ENCODE peak calls at places on chromosome 21, in four cellular contexts. S is H1, U is GM12878, K is K562. M is an unnamed sample.

GRCh38 chr21:43861716-43862115 is 3.3 kb upstream of the AGPAT3 start:
- DNase-seq in S (no peak), U (no peak), K (no peak), M (no peak)

GRCh38 chr21:31872452-31873274 is at the start of gene HUNK:
- DNase-seq in S (no peak), U (no peak), K (no peak), M (peak)

GRCh38 chr21:41428311-41428710 is 2.3 kb downstream of the MX1 start:
- DNase-seq in S (no peak), U (no peak), K (no peak), M (no peak)

GRCh38 chr21:33403128-33403785 is at the start of gene IFNGR2:
- DNase-seq in S (peak), U (no peak), K (peak), M (peak)

GRCh38 chr21:40074710-40075109 is 207.5 kb downstream of the PCP4 start:
- DNase-seq in S (no peak), U (no peak), K (no peak), M (peak)

GRCh38 chr21:20260124-20260523 is 738.1 kb upstream of the NCAM2 start:
- DNase-seq in S (no peak), U (no peak), K (no peak), M (no peak)

GRCh38 chr21:27721675-27722074 is 754.8 kb upstream of the ADAMTS5 start:
- DNase-seq in S (no peak), U (no peak), K (no peak), M (no peak)

GRCh38 chr21:10521091-10521598 is at the start of gene TPTE:
- DNase-seq in S (no peak), U (no peak), K (no peak), M (no peak)

GRCh38 chr21:22965455-22966125 is 1967.4 kb downstream of the NCAM2 start:
- DNase-seq in S (no peak), U (no peak), K (no peak), M (no peak)

GRCh38 chr21:22880573-22880972 is 1882.4 kb downstream of the NCAM2 start:
- DNase-seq in S (no peak), U (no peak), K (no peak), M (no peak)

GRCh38 chr21:44932366-44933181 is 7.3 kb upstream of the SLX9 start:
- DNase-seq in S (no peak), U (no peak), K (peak), M (no peak)

GRCh38 chr21:31514598-31514997 is 144.9 kb upstream of the SOD1 start:
- DNase-seq in S (peak), U (no peak), K (no peak), M (no peak)

GRCh38 chr21:43988506-43989230 is 23.4 kb upstream of the TRAPPC10 start:
- DNase-seq in S (no peak), U (no peak), K (no peak), M (no peak)

GRCh38 chr21:33198346-33199135 is 31.2 kb upstream of the IFNAR2 start:
- DNase-seq in S (no peak), U (no peak), K (no peak), M (no peak)

GRCh38 chr21:14594967-14595366 is 48.9 kb upstream of the SAMSN1 start:
- DNase-seq in S (no peak), U (no peak), K (no peak), M (no peak)

GRCh38 chr21:45109831-45110492 is 35.6 kb downstream of the ADARB1 start:
- DNase-seq in S (no peak), U (peak), K (peak), M (no peak)

GRCh38 chr21:45934570-45934969 is 47.0 kb upstream of the COL6A1 start:
- DNase-seq in S (no peak), U (no peak), K (no peak), M (no peak)

GRCh38 chr21:18204931-18205330 is 39.7 kb upstream of the CHODL start:
- DNase-seq in S (no peak), U (no peak), K (no peak), M (no peak)

GRCh38 chr21:26120833-26121232 is 49.7 kb downstream of the APP start:
- DNase-seq in S (no peak), U (no peak), K (no peak), M (no peak)

GRCh38 chr21:17613242-17613676 is 558 bp upstream of the BTG3 start:
- DNase-seq in S (no peak), U (no peak), K (no peak), M (no peak)

GRCh38 chr21:45054162-45054926 is 20.0 kb upstream of the ADARB1 start:
- DNase-seq in S (no peak), U (no peak), K (no peak), M (no peak)

GRCh38 chr21:44533121-44533890 is 6.7 kb downstream of the KRTAP10-1 start:
- DNase-seq in S (no peak), U (no peak), K (no peak), M (no peak)

GRCh38 chr21:29308456-29308783 is 9.7 kb downstream of the BACH1 start:
- DNase-seq in S (no peak), U (no peak), K (no peak), M (no peak)

GRCh38 chr21:26982767-26983166 is 15.9 kb upstream of the ADAMTS5 start:
- DNase-seq in S (no peak), U (no peak), K (no peak), M (no peak)

GRCh38 chr21:43845386-43845785 is 19.6 kb upstream of the AGPAT3 start:
- DNase-seq in S (no peak), U (no peak), K (no peak), M (no peak)

GRCh38 chr21:25408666-25409065 is 198.6 kb downstream of the MRPL39 start:
- DNase-seq in S (no peak), U (no peak), K (no peak), M (no peak)

GRCh38 chr21:46011267-46011967 is 29.8 kb downstream of the COL6A1 start:
- DNase-seq in S (no peak), U (no peak), K (no peak), M (no peak)

GRCh38 chr21:29578306-29578705 is 279.6 kb downstream of the BACH1 start:
- DNase-seq in S (no peak), U (no peak), K (no peak), M (no peak)

GRCh38 chr21:36854391-36854790 is 112.1 kb downstream of the HLCS start:
- DNase-seq in S (peak), U (no peak), K (peak), M (peak)
- TF ChIP-seq JUND in S (no peak), U (no peak), K (no peak), M (no peak)

DNA sequence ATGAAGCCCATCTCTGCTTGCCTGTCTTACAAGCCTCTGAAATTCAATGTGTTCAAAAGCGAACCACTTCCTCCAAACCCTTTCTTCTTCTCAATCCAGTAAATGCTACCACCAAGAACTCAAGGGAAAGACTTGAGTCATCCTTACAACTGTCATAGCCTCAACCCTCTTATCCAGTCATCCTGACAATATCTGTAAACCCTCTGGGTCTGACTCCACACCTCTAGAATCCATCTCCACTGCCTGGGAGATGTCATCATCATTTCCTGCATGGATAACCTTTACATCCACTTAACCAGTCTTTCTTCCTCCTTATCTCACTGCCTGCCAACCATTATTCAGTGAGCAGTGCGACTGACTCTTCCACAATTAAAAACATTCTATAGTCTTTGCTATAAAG is 441.1 kb downstream of the SETD4 start:
- DNase-seq in S (no peak), U (no peak), K (peak), M (no peak)
- TF ChIP-seq JUND in S (no peak), U (no peak), K (peak), M (no peak)

DNA sequence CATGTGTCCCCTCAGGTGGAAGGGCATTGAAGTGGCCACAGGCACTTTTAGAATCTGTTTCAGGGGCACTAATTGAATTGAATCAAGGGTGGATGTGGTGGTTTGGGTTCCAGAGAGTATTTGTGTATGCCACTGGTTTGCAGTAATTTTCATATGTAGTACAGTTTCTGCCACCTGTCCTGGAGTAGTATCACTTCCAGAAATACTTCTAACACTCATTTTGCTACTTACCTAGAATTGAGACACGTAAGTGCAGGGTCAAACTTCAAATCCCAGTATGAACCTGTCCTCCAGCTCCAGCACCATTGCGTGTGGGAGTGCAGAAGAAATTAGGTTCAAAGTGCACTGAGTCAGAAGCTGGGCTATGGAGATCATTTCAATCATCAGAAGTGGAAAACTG is 26.8 kb downstream of the RSPH1 start:
- DNase-seq in S (no peak), U (peak), K (no peak), M (no peak)
- TF ChIP-seq JUND in S (no peak), U (no peak), K (no peak), M (no peak)

GRCh38 chr21:42833439-42833815 is 45.9 kb downstream of the WDR4 start:
- DNase-seq in S (peak), U (peak), K (peak), M (no peak)
- TF ChIP-seq JUND in S (no peak), U (no peak), K (no peak), M (no peak)

DNA sequence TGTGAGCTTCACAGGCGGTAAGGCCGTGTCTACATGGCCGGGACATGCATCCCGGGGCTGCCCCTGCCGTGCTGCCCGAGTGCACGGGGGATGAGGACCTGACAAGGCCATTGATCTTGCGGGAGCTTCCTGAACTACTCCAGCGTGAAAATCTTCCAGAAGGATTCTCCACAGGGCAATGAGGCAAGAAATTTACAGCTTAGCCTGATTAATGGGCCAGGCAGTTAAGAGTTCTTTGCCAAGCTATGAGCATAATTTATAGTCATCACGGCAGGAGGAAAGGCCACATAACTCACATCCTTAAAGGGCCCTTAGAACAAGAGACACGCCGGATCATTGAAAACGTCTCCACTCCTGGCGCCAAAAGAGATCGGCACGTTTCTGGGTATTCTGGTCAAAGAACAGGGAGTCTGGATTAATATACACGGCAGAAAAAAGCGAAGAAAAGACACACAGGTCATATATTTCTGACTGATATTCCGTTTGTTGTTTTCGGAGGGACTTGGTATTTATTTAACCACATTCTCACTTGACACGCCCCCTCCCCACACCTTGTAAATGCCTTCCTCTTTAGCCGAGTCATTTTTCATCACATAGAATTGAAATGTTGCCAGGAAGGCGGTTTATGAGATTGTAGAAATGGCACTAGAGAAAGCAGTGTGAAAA is 180.5 kb downstream of the DYRK1A start:
- DNase-seq in S (no peak), U (no peak), K (no peak), M (no peak)
- TF ChIP-seq JUND in S (no peak), U (no peak), K (no peak), M (no peak)

GRCh38 chr21:35026617-35027557 is 22.2 kb downstream of the RUNX1 start:
- DNase-seq in S (peak), U (no peak), K (peak), M (no peak)
- TF ChIP-seq JUND in S (no peak), U (no peak), K (peak), M (no peak)

GRCh38 chr21:36627242-36627641 is 71.7 kb upstream of the SIM2 start:
- DNase-seq in S (no peak), U (no peak), K (no peak), M (no peak)
- TF ChIP-seq JUND in S (no peak), U (no peak), K (no peak), M (no peak)

GRCh38 chr21:39046236-39046911 is 136.9 kb downstream of the PSMG1 start:
- DNase-seq in S (no peak), U (no peak), K (no peak), M (no peak)
- TF ChIP-seq JUND in S (no peak), U (no peak), K (no peak), M (no peak)